ENCODE peak calls at places on chromosomes 4 and X, in eight cellular contexts. One of them, this sample, is unnamed.

GRCh38 chr4:62548108-62548524 is 1348.0 kb downstream of the ADGRL3 start:
- DNase-seq in A549: peak; percentile 0
- DNase-seq in tibial nerve: no peak
- DNase-seq in CD4-positive, CD25-positive, alpha-beta regulatory T cell: no peak
- DNase-seq in CD8-positive, alpha-beta T cell: no peak
- DNase-seq in left ventricle myocardium inferior: peak; percentile 55
- DNase-seq in body of pancreas: no peak
- DNase-seq in PC-3: peak; percentile 98
- DNase-seq in this sample: peak; percentile 81

GRCh38 chr4:70838972-70839536 is 636 bp downstream of the GRSF1 start:
- DNase-seq in A549: peak; percentile 42
- DNase-seq in tibial nerve: peak; percentile 33
- DNase-seq in CD4-positive, CD25-positive, alpha-beta regulatory T cell: peak; percentile 63
- DNase-seq in CD8-positive, alpha-beta T cell: peak; percentile 64
- DNase-seq in left ventricle myocardium inferior: peak; percentile 72
- DNase-seq in body of pancreas: peak; percentile 65
- DNase-seq in PC-3: peak; percentile 65
- DNase-seq in this sample: peak; percentile 70

GRCh38 chrX:101659601-101660063 is at the start of gene ARMCX2:
- DNase-seq in A549: no peak
- DNase-seq in tibial nerve: peak; percentile 43
- DNase-seq in CD4-positive, CD25-positive, alpha-beta regulatory T cell: no peak
- DNase-seq in CD8-positive, alpha-beta T cell: no peak
- DNase-seq in left ventricle myocardium inferior: peak; percentile 54
- DNase-seq in body of pancreas: peak; percentile 61
- DNase-seq in PC-3: no peak
- DNase-seq in this sample: no peak

GRCh38 chrX:96407501-96407900 is 277.1 kb upstream of the DIAPH2 start:
- DNase-seq in A549: peak; percentile 81
- DNase-seq in tibial nerve: peak; percentile 9
- DNase-seq in CD4-positive, CD25-positive, alpha-beta regulatory T cell: no peak
- DNase-seq in CD8-positive, alpha-beta T cell: no peak
- DNase-seq in left ventricle myocardium inferior: no peak
- DNase-seq in body of pancreas: peak; percentile 30
- DNase-seq in PC-3: peak; percentile 86
- DNase-seq in this sample: no peak

GRCh38 chr4:3124070-3124767 is 49.7 kb downstream of the HTT start:
- DNase-seq in A549: no peak
- DNase-seq in tibial nerve: no peak
- DNase-seq in CD4-positive, CD25-positive, alpha-beta regulatory T cell: no peak
- DNase-seq in CD8-positive, alpha-beta T cell: no peak
- DNase-seq in left ventricle myocardium inferior: no peak
- DNase-seq in body of pancreas: no peak
- DNase-seq in PC-3: no peak
- DNase-seq in this sample: no peak

GRCh38 chr4:93384897-93385296 is 443.7 kb upstream of the ATOH1 start:
- DNase-seq in A549: peak; percentile 30
- DNase-seq in tibial nerve: no peak
- DNase-seq in CD4-positive, CD25-positive, alpha-beta regulatory T cell: no peak
- DNase-seq in CD8-positive, alpha-beta T cell: no peak
- DNase-seq in left ventricle myocardium inferior: no peak
- DNase-seq in body of pancreas: no peak
- DNase-seq in PC-3: peak; percentile 65
- DNase-seq in this sample: no peak

GRCh38 chrX:108173874-108174273 is 82.3 kb downstream of the ATG4A start:
- DNase-seq in A549: no peak
- DNase-seq in tibial nerve: no peak
- DNase-seq in CD4-positive, CD25-positive, alpha-beta regulatory T cell: no peak
- DNase-seq in CD8-positive, alpha-beta T cell: no peak
- DNase-seq in left ventricle myocardium inferior: no peak
- DNase-seq in body of pancreas: no peak
- DNase-seq in PC-3: no peak
- DNase-seq in this sample: peak; percentile 28

GRCh38 chr4:134202557-134202956 is 968 bp upstream of the PABPC4L start:
- DNase-seq in A549: no peak
- DNase-seq in tibial nerve: no peak
- DNase-seq in CD4-positive, CD25-positive, alpha-beta regulatory T cell: no peak
- DNase-seq in CD8-positive, alpha-beta T cell: no peak
- DNase-seq in left ventricle myocardium inferior: no peak
- DNase-seq in body of pancreas: no peak
- DNase-seq in PC-3: peak; percentile 62
- DNase-seq in this sample: no peak

GRCh38 chr4:7427326-7428260 is 7.1 kb downstream of the PSAPL1 start:
- DNase-seq in A549: no peak
- DNase-seq in tibial nerve: no peak
- DNase-seq in CD4-positive, CD25-positive, alpha-beta regulatory T cell: no peak
- DNase-seq in CD8-positive, alpha-beta T cell: no peak
- DNase-seq in left ventricle myocardium inferior: peak; percentile 3
- DNase-seq in body of pancreas: peak; percentile 4
- DNase-seq in PC-3: no peak
- DNase-seq in this sample: peak; percentile 42

GRCh38 chr4:148330724-148331123 is 111.5 kb downstream of the NR3C2 start:
- DNase-seq in A549: no peak
- DNase-seq in tibial nerve: no peak
- DNase-seq in CD4-positive, CD25-positive, alpha-beta regulatory T cell: no peak
- DNase-seq in CD8-positive, alpha-beta T cell: no peak
- DNase-seq in left ventricle myocardium inferior: no peak
- DNase-seq in body of pancreas: no peak
- DNase-seq in PC-3: no peak
- DNase-seq in this sample: no peak

GRCh38 chr4:139438141-139438540 is 15.8 kb upstream of the RAB33B start:
- DNase-seq in A549: no peak
- DNase-seq in tibial nerve: no peak
- DNase-seq in CD4-positive, CD25-positive, alpha-beta regulatory T cell: no peak
- DNase-seq in CD8-positive, alpha-beta T cell: no peak
- DNase-seq in left ventricle myocardium inferior: no peak
- DNase-seq in body of pancreas: no peak
- DNase-seq in PC-3: no peak
- DNase-seq in this sample: no peak

GRCh38 chr4:36320130-36320902 is 38.9 kb downstream of the DTHD1 start:
- DNase-seq in A549: no peak
- DNase-seq in tibial nerve: no peak
- DNase-seq in CD4-positive, CD25-positive, alpha-beta regulatory T cell: no peak
- DNase-seq in CD8-positive, alpha-beta T cell: no peak
- DNase-seq in left ventricle myocardium inferior: no peak
- DNase-seq in body of pancreas: no peak
- DNase-seq in PC-3: no peak
- DNase-seq in this sample: no peak

GRCh38 chrX:56564921-56565861 is 1.8 kb downstream of the UBQLN2 start:
- DNase-seq in A549: peak; percentile 2
- DNase-seq in tibial nerve: no peak
- DNase-seq in CD4-positive, CD25-positive, alpha-beta regulatory T cell: no peak
- DNase-seq in CD8-positive, alpha-beta T cell: no peak
- DNase-seq in left ventricle myocardium inferior: no peak
- DNase-seq in body of pancreas: no peak
- DNase-seq in PC-3: no peak
- DNase-seq in this sample: no peak

GRCh38 chr4:43132010-43132582 is 239.6 kb downstream of the GRXCR1 start:
- DNase-seq in A549: peak; percentile 38
- DNase-seq in tibial nerve: no peak
- DNase-seq in CD4-positive, CD25-positive, alpha-beta regulatory T cell: no peak
- DNase-seq in CD8-positive, alpha-beta T cell: no peak
- DNase-seq in left ventricle myocardium inferior: peak; percentile 14
- DNase-seq in body of pancreas: peak; percentile 72
- DNase-seq in PC-3: peak; percentile 81
- DNase-seq in this sample: no peak

GRCh38 chr4:42768125-42768748 is 111.3 kb upstream of the ATP8A1 start:
- DNase-seq in A549: no peak
- DNase-seq in tibial nerve: no peak
- DNase-seq in CD4-positive, CD25-positive, alpha-beta regulatory T cell: no peak
- DNase-seq in CD8-positive, alpha-beta T cell: peak; percentile 6
- DNase-seq in left ventricle myocardium inferior: no peak
- DNase-seq in body of pancreas: no peak
- DNase-seq in PC-3: no peak
- DNase-seq in this sample: no peak

GRCh38 chr4:17469931-17470674 is 41.8 kb downstream of the QDPR start:
- DNase-seq in A549: no peak
- DNase-seq in tibial nerve: no peak
- DNase-seq in CD4-positive, CD25-positive, alpha-beta regulatory T cell: no peak
- DNase-seq in CD8-positive, alpha-beta T cell: no peak
- DNase-seq in left ventricle myocardium inferior: no peak
- DNase-seq in body of pancreas: no peak
- DNase-seq in PC-3: no peak
- DNase-seq in this sample: no peak

GRCh38 chr4:114399085-114399484 is 199.5 kb upstream of the UGT8 start:
- DNase-seq in A549: no peak
- DNase-seq in tibial nerve: no peak
- DNase-seq in CD4-positive, CD25-positive, alpha-beta regulatory T cell: no peak
- DNase-seq in CD8-positive, alpha-beta T cell: no peak
- DNase-seq in left ventricle myocardium inferior: no peak
- DNase-seq in body of pancreas: no peak
- DNase-seq in PC-3: no peak
- DNase-seq in this sample: no peak

GRCh38 chr4:139123910-139124309 is 53.1 kb downstream of the ELF2 start:
- DNase-seq in A549: no peak
- DNase-seq in tibial nerve: no peak
- DNase-seq in CD4-positive, CD25-positive, alpha-beta regulatory T cell: no peak
- DNase-seq in CD8-positive, alpha-beta T cell: no peak
- DNase-seq in left ventricle myocardium inferior: no peak
- DNase-seq in body of pancreas: no peak
- DNase-seq in PC-3: no peak
- DNase-seq in this sample: no peak

GRCh38 chr4:47488706-47489105 is 3.6 kb downstream of the ATP10D start:
- DNase-seq in A549: no peak
- DNase-seq in tibial nerve: no peak
- DNase-seq in CD4-positive, CD25-positive, alpha-beta regulatory T cell: no peak
- DNase-seq in CD8-positive, alpha-beta T cell: no peak
- DNase-seq in left ventricle myocardium inferior: no peak
- DNase-seq in body of pancreas: no peak
- DNase-seq in PC-3: no peak
- DNase-seq in this sample: no peak

DNA sequence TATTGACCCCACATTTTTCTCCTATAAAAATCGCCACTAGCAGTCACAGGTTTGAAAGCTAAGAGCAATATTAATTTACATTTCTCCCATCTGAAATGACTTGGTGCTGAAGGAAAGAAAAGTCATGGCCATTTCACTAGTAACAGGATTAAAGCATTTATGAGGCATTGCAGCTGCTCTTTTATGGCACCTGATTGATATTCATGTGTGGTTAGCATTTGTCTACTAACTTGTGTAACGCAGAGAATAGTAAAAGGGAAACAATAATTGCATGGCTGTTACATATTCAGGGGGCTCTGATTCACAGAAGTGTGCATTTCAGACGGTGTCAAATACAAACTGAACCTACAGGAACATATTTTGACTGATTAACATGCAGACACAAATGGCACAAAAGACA is 5.2 kb downstream of the PCDH19 start:
- DNase-seq in A549: no peak
- DNase-seq in tibial nerve: no peak
- DNase-seq in CD4-positive, CD25-positive, alpha-beta regulatory T cell: no peak
- DNase-seq in CD8-positive, alpha-beta T cell: no peak
- DNase-seq in left ventricle myocardium inferior: no peak
- DNase-seq in body of pancreas: no peak
- DNase-seq in PC-3: no peak
- DNase-seq in this sample: no peak
- H3K4me3 ChIP-seq in A549: no peak overlapping the region
- H3K4me3 ChIP-seq in tibial nerve: no peak overlapping the region
- H3K4me3 ChIP-seq in CD4-positive, CD25-positive, alpha-beta regulatory T cell: no peak overlapping the region
- H3K4me3 ChIP-seq in CD8-positive, alpha-beta T cell: no peak overlapping the region
- H3K4me3 ChIP-seq in left ventricle myocardium inferior: no peak overlapping the region
- H3K4me3 ChIP-seq in body of pancreas: no peak overlapping the region
- H3K4me3 ChIP-seq in PC-3: no peak overlapping the region
- H3K4me3 ChIP-seq in this sample: no peak overlapping the region

GRCh38 chr4:14841801-14842748 is 160.2 kb upstream of the CPEB2 start:
- DNase-seq in A549: peak; percentile 13
- DNase-seq in tibial nerve: no peak
- DNase-seq in CD4-positive, CD25-positive, alpha-beta regulatory T cell: no peak
- DNase-seq in CD8-positive, alpha-beta T cell: no peak
- DNase-seq in left ventricle myocardium inferior: peak; percentile 25
- DNase-seq in body of pancreas: no peak
- DNase-seq in PC-3: peak; percentile 72
- DNase-seq in this sample: no peak
- H3K27ac ChIP-seq in A549: no peak overlapping the region
- H3K27ac ChIP-seq in tibial nerve: no peak overlapping the region
- H3K27ac ChIP-seq in CD4-positive, CD25-positive, alpha-beta regulatory T cell: no peak overlapping the region
- H3K27ac ChIP-seq in CD8-positive, alpha-beta T cell: no peak overlapping the region
- H3K27ac ChIP-seq in left ventricle myocardium inferior: peak overlapping the region; percentile 69
- H3K27ac ChIP-seq in body of pancreas: no peak overlapping the region
- H3K27ac ChIP-seq in PC-3: peak overlapping the region; percentile 71
- H3K27ac ChIP-seq in this sample: no peak overlapping the region

DNA sequence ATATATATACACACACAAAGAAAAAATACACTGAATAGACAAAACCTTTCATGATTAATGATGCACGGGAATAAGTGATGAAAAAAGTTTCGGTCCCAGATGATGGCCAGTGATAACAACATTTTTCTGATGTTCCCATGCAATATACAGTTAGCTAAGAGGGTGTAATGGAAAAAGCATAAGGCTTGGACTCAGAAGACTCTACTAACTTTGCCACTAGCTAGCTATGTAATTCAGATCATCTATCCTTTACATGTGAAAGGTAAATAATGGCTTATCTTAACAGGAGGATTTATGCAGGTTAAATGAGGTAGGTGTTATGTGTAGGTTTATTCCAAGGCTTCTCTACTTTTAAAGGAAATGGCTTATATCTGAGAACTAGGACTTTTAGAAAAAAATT is 4.3 kb downstream of the RPS3A start:
- DNase-seq in A549: no peak
- DNase-seq in tibial nerve: no peak
- DNase-seq in CD4-positive, CD25-positive, alpha-beta regulatory T cell: no peak
- DNase-seq in CD8-positive, alpha-beta T cell: no peak
- DNase-seq in left ventricle myocardium inferior: no peak
- DNase-seq in body of pancreas: no peak
- DNase-seq in PC-3: no peak
- DNase-seq in this sample: no peak
- H3K4me3 ChIP-seq in A549: no peak overlapping the region
- H3K4me3 ChIP-seq in tibial nerve: no peak overlapping the region
- H3K4me3 ChIP-seq in CD4-positive, CD25-positive, alpha-beta regulatory T cell: no peak overlapping the region
- H3K4me3 ChIP-seq in CD8-positive, alpha-beta T cell: no peak overlapping the region
- H3K4me3 ChIP-seq in left ventricle myocardium inferior: no peak overlapping the region
- H3K4me3 ChIP-seq in body of pancreas: no peak overlapping the region
- H3K4me3 ChIP-seq in PC-3: no peak overlapping the region
- H3K4me3 ChIP-seq in this sample: no peak overlapping the region

GRCh38 chr4:22264261-22264660 is 251.6 kb downstream of the ADGRA3 start:
- DNase-seq in A549: no peak
- DNase-seq in tibial nerve: no peak
- DNase-seq in CD4-positive, CD25-positive, alpha-beta regulatory T cell: no peak
- DNase-seq in CD8-positive, alpha-beta T cell: no peak
- DNase-seq in left ventricle myocardium inferior: no peak
- DNase-seq in body of pancreas: no peak
- DNase-seq in PC-3: no peak
- DNase-seq in this sample: no peak

DNA sequence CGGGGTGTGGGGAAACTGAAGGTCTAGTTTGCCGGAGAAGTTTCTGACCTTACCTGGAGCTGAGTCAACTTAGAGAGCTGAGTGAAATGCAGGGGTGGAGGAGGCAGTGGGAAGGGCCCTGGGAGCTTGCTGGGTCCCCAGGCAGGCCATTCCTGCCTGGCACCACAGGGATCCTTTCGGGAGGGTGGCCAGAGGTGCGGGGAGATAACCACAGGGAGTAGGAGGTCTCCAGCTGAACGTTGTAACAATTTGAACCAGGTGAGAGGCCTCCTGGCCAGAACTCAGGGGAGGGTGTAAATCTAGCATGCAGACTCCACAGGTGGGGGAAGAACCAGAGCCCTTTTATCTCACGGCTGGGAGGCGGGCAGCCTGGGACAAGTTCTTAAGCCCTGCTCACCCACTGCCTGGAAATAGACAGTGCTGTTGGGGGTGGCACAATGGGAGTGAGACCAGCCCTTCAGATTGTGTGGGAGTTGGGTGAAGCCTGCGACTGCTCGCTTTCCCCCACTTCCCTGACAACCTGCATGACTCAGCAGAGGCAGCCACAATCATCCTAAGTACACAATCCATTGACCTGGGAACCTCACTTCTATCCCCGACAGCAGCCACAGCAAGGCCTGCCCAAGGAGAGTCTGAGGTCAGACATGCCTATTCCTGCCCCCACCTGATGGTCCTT is 247.4 kb downstream of the ADGRA3 start:
- DNase-seq in A549: peak; percentile 9
- DNase-seq in tibial nerve: no peak
- DNase-seq in CD4-positive, CD25-positive, alpha-beta regulatory T cell: no peak
- DNase-seq in CD8-positive, alpha-beta T cell: no peak
- DNase-seq in left ventricle myocardium inferior: no peak
- DNase-seq in body of pancreas: no peak
- DNase-seq in PC-3: peak; percentile 12
- DNase-seq in this sample: no peak
- H3K27ac ChIP-seq in A549: no peak overlapping the region
- H3K27ac ChIP-seq in tibial nerve: no peak overlapping the region
- H3K27ac ChIP-seq in CD4-positive, CD25-positive, alpha-beta regulatory T cell: no peak overlapping the region
- H3K27ac ChIP-seq in CD8-positive, alpha-beta T cell: no peak overlapping the region
- H3K27ac ChIP-seq in left ventricle myocardium inferior: no peak overlapping the region
- H3K27ac ChIP-seq in body of pancreas: no peak overlapping the region
- H3K27ac ChIP-seq in PC-3: no peak overlapping the region
- H3K27ac ChIP-seq in this sample: no peak overlapping the region

This sample was measured in right atrium auricular region.